ENCODE peak calls at places on chromosomes 7 and 10, in seven cellular contexts. E is CD4-positive, alpha-beta T cell; X is colonic mucosa; U is endothelial cell of umbilical vein; N is nephron progenitor cell; L is suprapubic skin; V is transverse colon. D is an unnamed sample.
A peak's percentile ranks its signal among the peaks of the same experiment; 100 is the strongest.

GRCh38 chr7:3495957-3496356 is 194.9 kb downstream of the SDK1 start:
- DNase-seq in U (no peak), V (no peak), X (no peak), L (no peak), E (no peak), N (no peak), D (no peak)

GRCh38 chr10:50552308-50552707 is 71.4 kb downstream of the SGMS1 start:
- DNase-seq in U (no peak), N (no peak), E (no peak), L (no peak), X (no peak), V (no peak), D (no peak)

GRCh38 chr10:113222207-113222606 is 272.2 kb downstream of the TCF7L2 start:
- DNase-seq in X (no peak), N (no peak), L (no peak), V (no peak), E (no peak), U (no peak), D (no peak)

GRCh38 chr7:7720193-7720592 is 1.8 kb upstream of the RPA3 start:
- DNase-seq in V (no peak), X (no peak), U (no peak), E (no peak), L (no peak), N (no peak), D (no peak)

GRCh38 chr7:132053871-132054270 is 497.4 kb upstream of the PODXL start:
- DNase-seq in L (no peak), V (no peak), N (no peak), E (no peak), X (no peak), U (no peak), D (no peak)

GRCh38 chr7:96269246-96269994 is 52.5 kb downstream of the SLC25A13 start:
- DNase-seq in X (no peak), E (no peak), L (no peak), V (no peak), N (no peak), U (no peak), D (no peak)

GRCh38 chr10:954396-954795 is 22.9 kb upstream of the LARP4B start:
- DNase-seq in N (no peak), U (no peak), X (no peak), L (no peak), E (no peak), V (no peak), D (no peak)

GRCh38 chr7:26653430-26653911 is 210.9 kb downstream of the SKAP2 start:
- DNase-seq in U (peak; percentile 89), L (no peak), V (peak; percentile 68), N (peak; percentile 10), X (peak; percentile 37), E (no peak), D (no peak)

GRCh38 chr10:1492641-1493040 is 244.7 kb downstream of the ADARB2 start:
- DNase-seq in U (no peak), X (no peak), N (no peak), L (no peak), E (no peak), V (no peak), D (no peak)

GRCh38 chr10:3972460-3973366 is 187.7 kb upstream of the KLF6 start:
- DNase-seq in X (no peak), N (no peak), E (no peak), V (no peak), L (no peak), U (peak; percentile 55), D (no peak)

GRCh38 chr10:73253226-73253557 is 748 bp upstream of the MRPS16 start:
- DNase-seq in E (no peak), N (no peak), V (no peak), X (peak; percentile 19), L (no peak), U (no peak), D (no peak)

GRCh38 chr10:79054203-79055099 is 14.3 kb upstream of the ZMIZ1 start:
- DNase-seq in V (peak; percentile 73), U (no peak), X (peak; percentile 90), L (peak; percentile 53), N (no peak), E (no peak), D (no peak)

GRCh38 chr7:159049266-159050025 is 95.2 kb downstream of the VIPR2 start:
- DNase-seq in X (peak; percentile 13), V (no peak), L (peak; percentile 71), N (no peak), E (no peak), U (no peak), D (no peak)

GRCh38 chr10:119289227-119289925 is 82.0 kb downstream of the GRK5 start:
- DNase-seq in N (no peak), E (no peak), L (no peak), X (no peak), V (no peak), U (peak; percentile 21), D (no peak)

GRCh38 chr10:102152545-102152890 is 329 bp downstream of the NOLC1 start:
- DNase-seq in V (peak; percentile 33), L (no peak), U (no peak), E (no peak), N (no peak), X (no peak), D (no peak)

GRCh38 chr10:96691761-96692160 is 28.6 kb downstream of the PIK3AP1 start:
- DNase-seq in U (no peak), V (no peak), E (no peak), N (no peak), L (no peak), X (no peak), D (no peak)

GRCh38 chr7:139823855-139824670 is 5.0 kb upstream of the TBXAS1 start:
- DNase-seq in V (no peak), L (no peak), U (no peak), E (no peak), N (no peak), X (no peak), D (no peak)

GRCh38 chr10:3548702-3549101 is 236.3 kb downstream of the KLF6 start:
- DNase-seq in V (no peak), U (peak; percentile 34), E (no peak), L (no peak), X (no peak), N (no peak), D (no peak)

GRCh38 chr10:132063432-132063831 is 2.3 kb upstream of the JAKMIP3 start:
- DNase-seq in U (no peak), V (no peak), N (no peak), E (no peak), X (no peak), L (peak; percentile 45), D (no peak)

GRCh38 chr10:30503700-30504462 is 69.9 kb downstream of the MAP3K8 start:
- DNase-seq in E (no peak), X (no peak), U (no peak), L (no peak), V (no peak), N (no peak), D (no peak)

GRCh38 chr10:132006966-132007365 is 25.2 kb upstream of the BNIP3 start:
- DNase-seq in V (no peak), N (no peak), X (no peak), E (no peak), L (no peak), U (no peak), D (no peak)

GRCh38 chr7:15571303-15571878 is 9.6 kb upstream of the AGMO start:
- DNase-seq in N (no peak), U (peak; percentile 82), E (no peak), V (no peak), L (no peak), X (no peak), D (no peak)

GRCh38 chr10:114876169-114876568 is 54.6 kb downstream of the FHIP2A start:
- DNase-seq in U (no peak), N (no peak), V (no peak), X (no peak), L (no peak), E (no peak), D (no peak)

GRCh38 chr10:114877301-114877644 is 55.7 kb downstream of the FHIP2A start:
- DNase-seq in V (no peak), E (no peak), L (no peak), U (no peak), X (no peak), N (no peak), D (no peak)

GRCh38 chr10:114872519-114873087 is 51.0 kb downstream of the FHIP2A start:
- DNase-seq in N (no peak), L (no peak), U (no peak), E (no peak), V (no peak), X (no peak), D (no peak)

GRCh38 chr10:114876602-114877300 is 55.2 kb downstream of the FHIP2A start:
- DNase-seq in N (peak; percentile 79), E (peak; percentile 16), U (peak; percentile 58), L (peak; percentile 86), X (peak; percentile 70), V (peak; percentile 62), D (peak; percentile 52)

GRCh38 chr10:114874827-114875541 is 53.4 kb downstream of the FHIP2A start:
- DNase-seq in X (no peak), U (no peak), V (no peak), N (peak; percentile 61), L (no peak), E (no peak), D (no peak)
- TF ChIP-seq CTCF in X (no peak), U (no peak), V (no peak), N (no peak), L (no peak), E (no peak), D (no peak)

DNA sequence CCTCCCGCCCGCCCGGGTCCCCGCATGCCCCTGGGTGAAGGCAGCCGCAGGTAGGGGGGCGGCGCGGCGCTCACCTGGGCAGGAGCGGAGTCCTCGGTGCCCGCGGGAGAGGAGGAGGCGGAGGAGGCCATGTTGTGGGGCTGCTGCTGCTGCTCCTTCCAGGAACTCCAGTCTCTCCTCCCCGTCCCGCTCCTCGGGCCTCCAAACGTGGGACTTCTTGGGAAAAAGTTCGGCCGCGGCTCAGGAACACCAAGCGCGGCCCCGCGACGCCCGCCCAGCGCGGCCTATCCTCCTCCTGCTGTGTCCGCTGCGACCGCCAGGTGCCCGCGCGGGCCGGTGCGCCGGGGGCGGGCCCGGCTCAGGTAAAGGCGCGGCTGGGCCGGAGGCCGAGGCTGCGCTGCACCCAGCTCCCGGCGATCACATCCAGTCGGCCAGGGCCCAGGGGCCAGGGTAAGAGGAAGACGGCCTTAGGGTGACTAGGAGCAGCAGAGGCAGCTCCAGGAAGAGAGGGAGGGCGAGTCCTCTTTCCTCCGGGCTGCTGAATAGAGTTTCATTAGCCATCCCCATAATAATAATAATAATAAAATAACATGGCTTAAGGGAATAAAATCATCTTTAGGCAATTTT is 45.0 kb upstream of the CDK1 start:
- DNase-seq in V (peak; percentile 78), E (peak; percentile 50), L (no peak), U (no peak), N (peak; percentile 64), X (peak; percentile 71), D (no peak)
- TF ChIP-seq CTCF in V (peak; percentile 48), E (peak; percentile 57), L (peak; percentile 29), U (peak; percentile 19), N (peak; percentile 46), X (peak; percentile 61), D (peak; percentile 48)

GRCh38 chr10:97795886-97796285 is 24.1 kb upstream of the SFRP5 start:
- DNase-seq in U (no peak), V (no peak), L (no peak), E (no peak), N (no peak), X (no peak), D (no peak)
- TF ChIP-seq CTCF in U (no peak), V (no peak), L (no peak), E (no peak), N (no peak), X (no peak), D (no peak)

GRCh38 chr7:151754688-151755130 is 122.2 kb downstream of the PRKAG2 start:
- DNase-seq in X (no peak), U (no peak), N (no peak), E (no peak), V (no peak), L (no peak), D (no peak)
- TF ChIP-seq CTCF in X (no peak), U (no peak), N (no peak), E (no peak), V (no peak), L (no peak), D (no peak)